ENCODE peak calls at places on chromosomes 5 and 9, in five cellular contexts. O is SK-N-SH, M is HepG2, H is GM12878, Z is H1. L is an unnamed sample.

GRCh38 chr5:154447074-154447725 is 1.4 kb downstream of the SAP30L start:
- DNase-seq in H (no peak), M (no peak), O (no peak), Z (no peak), L (no peak)

GRCh38 chr5:60404171-60404570 is 295.8 kb downstream of the DEPDC1B start:
- DNase-seq in H (no peak), M (peak), O (no peak), Z (no peak), L (no peak)

GRCh38 chr5:56175465-56175864 is 57.7 kb downstream of the ANKRD55 start:
- DNase-seq in M (no peak), O (no peak), H (no peak), Z (no peak), L (no peak)

GRCh38 chr5:96781031-96781733 is 26.6 kb downstream of the ERAP1 start:
- DNase-seq in M (no peak), O (no peak), H (no peak), Z (no peak), L (no peak)

GRCh38 chr9:94767331-94768099 is 41.0 kb downstream of the AOPEP start:
- DNase-seq in Z (no peak), O (no peak), M (no peak), H (no peak), L (no peak)

GRCh38 chr9:21919377-21920362 is 74.5 kb downstream of the CDKN2A start:
- DNase-seq in O (peak), H (peak), M (peak), Z (no peak), L (no peak)

GRCh38 chr5:9663891-9664290 is 33.7 kb upstream of the TAS2R1 start:
- DNase-seq in O (no peak), Z (no peak), M (no peak), H (no peak), L (no peak)

GRCh38 chr5:172299916-172300439 is 16.4 kb upstream of the UBTD2 start:
- DNase-seq in Z (no peak), H (no peak), O (no peak), M (no peak), L (no peak)

GRCh38 chr9:113509463-113509862 is 45.9 kb downstream of the RGS3 start:
- DNase-seq in M (no peak), Z (no peak), H (no peak), O (no peak), L (no peak)

GRCh38 chr5:110973510-110973909 is 98.0 kb upstream of the TSLP start:
- DNase-seq in H (no peak), Z (no peak), M (no peak), O (no peak), L (no peak)

GRCh38 chr9:21543187-21543586 is 61.1 kb upstream of the IFNE start:
- DNase-seq in O (no peak), H (no peak), M (no peak), Z (no peak), L (no peak)

GRCh38 chr5:161263186-161263585 is 283.3 kb downstream of the GABRB2 start:
- DNase-seq in M (no peak), Z (no peak), O (no peak), H (no peak), L (no peak)

GRCh38 chr5:138274189-138274853 is at the start of gene GFRA3:
- DNase-seq in Z (peak), M (no peak), O (peak), H (no peak), L (peak)

GRCh38 chr9:131609116-131609830 is 64.0 kb downstream of the PRRT1B start:
- DNase-seq in Z (no peak), O (no peak), H (no peak), M (no peak), L (no peak)

GRCh38 chr5:53552561-53552960 is 7.9 kb upstream of the NDUFS4 start:
- DNase-seq in Z (no peak), H (no peak), M (no peak), O (no peak), L (no peak)

GRCh38 chr9:7185612-7186011 is 427.8 kb downstream of the KDM4C start:
- DNase-seq in O (no peak), Z (no peak), H (no peak), M (peak), L (no peak)

GRCh38 chr5:96259211-96259772 is 173.8 kb downstream of the PCSK1 start:
- DNase-seq in H (peak), M (peak), Z (no peak), O (no peak), L (no peak)

GRCh38 chr5:71601222-71602026 is 14.3 kb downstream of the MCCC2 start:
- DNase-seq in H (peak), O (peak), Z (peak), M (peak), L (peak)

GRCh38 chr5:65646938-65647337 is 22.1 kb downstream of the SHLD3 start:
- DNase-seq in Z (no peak), O (no peak), M (no peak), H (no peak), L (no peak)

GRCh38 chr5:158812381-158812780 is 287.3 kb downstream of the EBF1 start:
- DNase-seq in Z (peak), M (no peak), H (peak), O (no peak), L (peak)

GRCh38 chr9:108272350-108272899 is 583.4 kb downstream of the ACTL7B start:
- DNase-seq in Z (peak), O (peak), M (peak), H (no peak), L (peak)

GRCh38 chr5:541888-542692 is 17.8 kb upstream of the SLC9A3 start:
- DNase-seq in O (no peak), M (no peak), H (no peak), Z (no peak), L (no peak)

GRCh38 chr9:37100317-37100716 is 20.1 kb upstream of the ZCCHC7 start:
- DNase-seq in Z (no peak), M (no peak), O (no peak), H (no peak), L (no peak)

GRCh38 chr9:132412089-132412488 is 2.1 kb downstream of the CFAP77 start:
- DNase-seq in O (peak), Z (peak), H (no peak), M (peak), L (peak)

GRCh38 chr5:10248378-10249260 is 1.1 kb downstream of the ATPSCKMT start:
- DNase-seq in M (no peak), H (no peak), Z (no peak), O (no peak), L (peak)

GRCh38 chr5:558871-559503 is 34.7 kb upstream of the SLC9A3 start:
- DNase-seq in Z (no peak), M (no peak), O (no peak), H (no peak), L (no peak)

GRCh38 chr5:59833448-59833847 is 60.1 kb downstream of the PDE4D start:
- DNase-seq in Z (no peak), O (no peak), H (no peak), M (no peak), L (no peak)

GRCh38 chr5:114412509-114413171 is 50.8 kb downstream of the KCNN2 start:
- DNase-seq in Z (no peak), O (no peak), M (no peak), H (no peak), L (no peak)

GRCh38 chr9:95305770-95306492 is 11.6 kb downstream of the FANCC start:
- DNase-seq in M (no peak), H (no peak), O (no peak), Z (no peak), L (no peak)

GRCh38 chr5:181215997-181216982 is 6.8 kb upstream of the TRIM41 start:
- DNase-seq in M (no peak), Z (no peak), H (peak), O (no peak), L (peak)
- TF ChIP-seq TAF1 in M (no peak), Z (no peak), H (no peak), O (no peak), L (peak)

DNA sequence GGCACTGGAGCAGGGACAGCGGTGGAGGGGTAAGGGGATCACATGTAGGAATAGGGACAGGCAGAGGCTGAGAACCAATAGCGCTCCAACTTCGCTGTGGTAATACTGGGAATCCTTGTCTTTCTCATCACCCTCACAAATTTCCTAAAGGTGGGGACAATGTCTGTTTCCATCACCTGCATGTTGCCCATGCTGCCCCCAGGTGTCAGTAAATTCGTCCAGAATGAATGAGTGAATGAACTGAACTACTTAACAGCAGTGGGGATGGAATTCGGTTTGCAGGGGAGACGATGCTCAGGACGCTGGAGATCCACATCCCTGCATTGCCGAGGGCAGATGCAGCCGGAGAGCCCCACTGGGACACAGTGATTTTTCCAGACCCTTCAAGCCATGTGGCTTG is 129.9 kb downstream of the PDZD2 start:
- DNase-seq in O (no peak), Z (no peak), H (no peak), M (no peak), L (no peak)
- TF ChIP-seq RAD21 in O (no peak), Z (peak), H (no peak), M (no peak), L (no peak)

GRCh38 chr5:33271606-33272005 is 169.2 kb upstream of the TARS1 start:
- DNase-seq in H (no peak), M (no peak), Z (no peak), O (no peak), L (no peak)

GRCh38 chr5:33275391-33275790 is 165.4 kb upstream of the TARS1 start:
- DNase-seq in O (no peak), M (no peak), Z (no peak), H (no peak), L (no peak)

GRCh38 chr5:33270671-33271070 is 170.1 kb upstream of the TARS1 start:
- DNase-seq in M (no peak), Z (no peak), H (no peak), O (no peak), L (no peak)

GRCh38 chr5:33273985-33274384 is 166.8 kb upstream of the TARS1 start:
- DNase-seq in Z (no peak), O (no peak), M (no peak), H (no peak), L (no peak)

GRCh38 chr5:33272288-33272687 is 168.5 kb upstream of the TARS1 start:
- DNase-seq in O (no peak), Z (no peak), H (no peak), M (no peak), L (no peak)
- TF ChIP-seq TAF1 in O (no peak), Z (no peak), H (no peak), M (no peak), L (no peak)

GRCh38 chr9:72485821-72486605 is 35.4 kb upstream of the TMC1 start:
- DNase-seq in H (no peak), O (no peak), M (no peak), Z (no peak), L (no peak)
- TF ChIP-seq RAD21 in H (no peak), O (no peak), M (no peak), Z (no peak), L (no peak)